ENCODE peak calls at places on chromosome 18, in five cellular contexts. One of them, this sample, is unnamed.

GRCh38 chr18:30454920-30455319 is 587.6 kb downstream of the DSC3 start:
- DNase-seq in neuronal stem cell: no peak
- DNase-seq in small intestine: no peak
- DNase-seq in aorta: no peak
- DNase-seq in uterus: no peak
- DNase-seq in this sample: no peak

GRCh38 chr18:67731853-67732252 is 215.3 kb upstream of the DSEL start:
- DNase-seq in small intestine: no peak
- DNase-seq in neuronal stem cell: no peak
- DNase-seq in uterus: no peak
- DNase-seq in aorta: no peak
- DNase-seq in this sample: no peak

GRCh38 chr18:35516789-35517188 is 19.0 kb upstream of the INO80C start:
- DNase-seq in neuronal stem cell: no peak
- DNase-seq in aorta: no peak
- DNase-seq in small intestine: no peak
- DNase-seq in uterus: no peak
- DNase-seq in this sample: no peak

GRCh38 chr18:27404855-27405254 is 219.7 kb upstream of the CHST9 start:
- DNase-seq in uterus: no peak
- DNase-seq in small intestine: no peak
- DNase-seq in neuronal stem cell: no peak
- DNase-seq in aorta: no peak
- DNase-seq in this sample: no peak

GRCh38 chr18:9612215-9612830 is 2.0 kb downstream of the PPP4R1 start:
- DNase-seq in small intestine: peak; percentile 73
- DNase-seq in aorta: no peak
- DNase-seq in neuronal stem cell: no peak
- DNase-seq in uterus: no peak
- DNase-seq in this sample: peak; percentile 49

GRCh38 chr18:55863876-55864275 is 275.9 kb upstream of the TCF4 start:
- DNase-seq in uterus: peak; percentile 33
- DNase-seq in small intestine: no peak
- DNase-seq in aorta: no peak
- DNase-seq in neuronal stem cell: no peak
- DNase-seq in this sample: no peak

GRCh38 chr18:36017232-36017631 is 44.8 kb downstream of the RMP24 start:
- DNase-seq in neuronal stem cell: no peak
- DNase-seq in small intestine: no peak
- DNase-seq in aorta: no peak
- DNase-seq in uterus: no peak
- DNase-seq in this sample: no peak

GRCh38 chr18:35513181-35513932 is 15.6 kb upstream of the INO80C start:
- DNase-seq in neuronal stem cell: no peak
- DNase-seq in small intestine: no peak
- DNase-seq in aorta: peak; percentile 88
- DNase-seq in uterus: peak; percentile 61
- DNase-seq in this sample: no peak

GRCh38 chr18:55398858-55399257 is 189.1 kb downstream of the TCF4 start:
- DNase-seq in small intestine: no peak
- DNase-seq in aorta: no peak
- DNase-seq in uterus: no peak
- DNase-seq in neuronal stem cell: no peak
- DNase-seq in this sample: no peak

GRCh38 chr18:68215931-68216330 is 499.0 kb downstream of the TMX3 start:
- DNase-seq in uterus: no peak
- DNase-seq in neuronal stem cell: no peak
- DNase-seq in aorta: no peak
- DNase-seq in small intestine: no peak
- DNase-seq in this sample: no peak

GRCh38 chr18:53526092-53526491 is 698.4 kb downstream of the MBD2 start:
- DNase-seq in uterus: no peak
- DNase-seq in small intestine: no peak
- DNase-seq in aorta: no peak
- DNase-seq in neuronal stem cell: no peak
- DNase-seq in this sample: no peak

GRCh38 chr18:49949991-49950395 is 136.7 kb upstream of the ACAA2 start:
- DNase-seq in neuronal stem cell: no peak
- DNase-seq in uterus: no peak
- DNase-seq in small intestine: no peak
- DNase-seq in aorta: no peak
- DNase-seq in this sample: no peak

GRCh38 chr18:1037766-1038165 is 133.1 kb downstream of the ADCYAP1 start:
- DNase-seq in neuronal stem cell: no peak
- DNase-seq in uterus: no peak
- DNase-seq in aorta: no peak
- DNase-seq in small intestine: no peak
- DNase-seq in this sample: no peak

GRCh38 chr18:32091724-32092421 is at the start of gene RNF138:
- DNase-seq in small intestine: peak; percentile 89
- DNase-seq in uterus: peak; percentile 86
- DNase-seq in neuronal stem cell: peak; percentile 81
- DNase-seq in aorta: peak; percentile 95
- DNase-seq in this sample: peak; percentile 84

GRCh38 chr18:56678836-56679565 is 27.8 kb downstream of the WDR7 start:
- DNase-seq in uterus: no peak
- DNase-seq in small intestine: no peak
- DNase-seq in neuronal stem cell: no peak
- DNase-seq in aorta: no peak
- DNase-seq in this sample: no peak

GRCh38 chr18:1018211-1018651 is 113.6 kb downstream of the ADCYAP1 start:
- DNase-seq in uterus: no peak
- DNase-seq in aorta: no peak
- DNase-seq in neuronal stem cell: no peak
- DNase-seq in small intestine: no peak
- DNase-seq in this sample: no peak

DNA sequence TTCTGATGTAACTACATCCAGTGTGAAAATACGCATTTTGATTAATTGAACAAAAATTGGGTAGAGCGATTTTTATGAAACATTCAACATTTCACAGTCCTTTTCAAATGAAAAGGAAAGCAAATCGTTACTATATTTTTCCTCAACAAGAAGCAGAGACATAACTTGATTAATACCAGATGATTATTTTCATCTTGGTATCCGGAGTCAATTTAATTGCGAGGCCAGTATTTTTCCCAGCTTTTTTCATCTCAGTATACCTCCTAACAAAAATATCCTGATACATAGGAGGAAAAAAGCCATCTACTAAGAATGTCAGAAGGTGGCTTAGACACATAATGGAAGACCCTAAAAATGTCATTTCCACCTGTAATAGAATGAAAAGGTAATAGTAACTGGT is 6.0 kb downstream of the PTGR3 start:
- DNase-seq in neuronal stem cell: no peak
- DNase-seq in small intestine: no peak
- DNase-seq in aorta: no peak
- DNase-seq in uterus: no peak
- DNase-seq in this sample: no peak
- H3K4me1 ChIP-seq in neuronal stem cell: peaks cover 8% of the 10 kb centered on the region
- H3K4me1 ChIP-seq in small intestine: peaks cover 2% of the 10 kb centered on the region
- H3K4me1 ChIP-seq in aorta: no peaks in the 10 kb centered on the region
- H3K4me1 ChIP-seq in uterus: peaks cover 22% of the 10 kb centered on the region
- H3K4me1 ChIP-seq in this sample: no peaks in the 10 kb centered on the region

DNA sequence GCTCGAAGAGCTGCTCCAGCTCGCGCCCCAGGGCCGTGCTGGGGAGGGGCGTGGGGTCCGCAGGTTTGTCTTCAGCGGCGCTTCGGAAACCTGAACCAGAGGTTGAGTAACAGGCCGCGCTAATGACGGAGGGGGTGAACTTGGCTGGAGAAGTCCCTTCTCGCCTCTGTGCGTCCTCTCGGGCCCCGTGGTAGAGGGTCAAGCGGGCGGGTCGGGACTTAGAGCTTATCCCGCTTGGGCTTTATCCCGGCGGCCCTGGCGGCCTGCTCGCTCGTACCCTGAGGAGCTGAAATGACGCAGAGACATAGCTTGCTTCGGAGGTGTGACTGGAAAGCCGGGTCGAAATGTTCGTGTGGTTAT is 479 bp downstream of the RNMT start:
- DNase-seq in uterus: peak; percentile 43
- DNase-seq in neuronal stem cell: no peak
- DNase-seq in aorta: peak; percentile 84
- DNase-seq in small intestine: peak; percentile 38
- DNase-seq in this sample: peak; percentile 17
- H3K4me1 ChIP-seq in uterus: no peaks in the 10 kb centered on the region
- H3K4me1 ChIP-seq in neuronal stem cell: peaks cover 3% of the 10 kb centered on the region
- H3K4me1 ChIP-seq in aorta: peaks cover 3% of the 10 kb centered on the region
- H3K4me1 ChIP-seq in small intestine: no peaks in the 10 kb centered on the region
- H3K4me1 ChIP-seq in this sample: no peaks in the 10 kb centered on the region

GRCh38 chr18:79680891-79681339 is 1.3 kb downstream of the CTDP1 start:
- DNase-seq in uterus: no peak
- DNase-seq in aorta: no peak
- DNase-seq in neuronal stem cell: no peak
- DNase-seq in small intestine: no peak
- DNase-seq in this sample: no peak

GRCh38 chr18:79682896-79683625 is 3.5 kb downstream of the CTDP1 start:
- DNase-seq in small intestine: no peak
- DNase-seq in uterus: no peak
- DNase-seq in neuronal stem cell: no peak
- DNase-seq in aorta: no peak
- DNase-seq in this sample: no peak

GRCh38 chr18:79683626-79684282 is 4.2 kb downstream of the CTDP1 start:
- DNase-seq in uterus: no peak
- DNase-seq in neuronal stem cell: no peak
- DNase-seq in small intestine: no peak
- DNase-seq in aorta: no peak
- DNase-seq in this sample: no peak

GRCh38 chr18:79681484-79682387 is 2.1 kb downstream of the CTDP1 start:
- DNase-seq in neuronal stem cell: no peak
- DNase-seq in uterus: no peak
- DNase-seq in aorta: no peak
- DNase-seq in small intestine: peak; percentile 33
- DNase-seq in this sample: peak; percentile 61

DNA sequence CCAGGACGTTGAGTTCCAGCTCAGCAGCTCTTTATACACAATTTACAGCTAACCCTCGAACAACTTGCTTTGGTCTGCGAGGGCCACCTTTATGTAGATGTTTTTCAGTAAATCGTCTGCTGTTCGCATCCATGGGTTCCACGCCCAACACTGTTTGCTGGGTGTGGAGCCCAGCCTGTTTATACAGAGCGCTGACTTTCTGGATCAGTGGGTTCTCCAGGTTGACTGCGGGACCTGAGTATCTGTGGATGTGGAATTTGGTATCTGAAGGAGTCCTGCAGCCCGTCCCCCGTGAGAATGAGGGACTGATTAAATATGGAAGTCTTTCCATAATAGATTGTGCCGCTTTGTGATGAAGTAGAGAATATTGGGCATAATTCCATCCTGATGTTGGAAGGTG is 2.9 kb downstream of the CTDP1 start:
- DNase-seq in aorta: no peak
- DNase-seq in small intestine: no peak
- DNase-seq in neuronal stem cell: no peak
- DNase-seq in uterus: no peak
- DNase-seq in this sample: no peak
- H3K4me1 ChIP-seq in aorta: no peaks in the 10 kb centered on the region
- H3K4me1 ChIP-seq in small intestine: peaks cover 4% of the 10 kb centered on the region
- H3K4me1 ChIP-seq in neuronal stem cell: peaks cover 4% of the 10 kb centered on the region
- H3K4me1 ChIP-seq in uterus: peaks cover 14% of the 10 kb centered on the region
- H3K4me1 ChIP-seq in this sample: peaks cover 11% of the 10 kb centered on the region

GRCh38 chr18:62452280-62452824 is 70.5 kb upstream of the ZCCHC2 start:
- DNase-seq in neuronal stem cell: no peak
- DNase-seq in small intestine: peak; percentile 71
- DNase-seq in uterus: no peak
- DNase-seq in aorta: no peak
- DNase-seq in this sample: no peak
- H3K4me1 ChIP-seq in neuronal stem cell: no peaks in the 10 kb centered on the region
- H3K4me1 ChIP-seq in small intestine: peaks cover 1% of the 10 kb centered on the region
- H3K4me1 ChIP-seq in uterus: no peaks in the 10 kb centered on the region
- H3K4me1 ChIP-seq in aorta: peaks cover 4% of the 10 kb centered on the region
- H3K4me1 ChIP-seq in this sample: no peaks in the 10 kb centered on the region

GRCh38 chr18:75250471-75250821 is 39.8 kb downstream of the TSHZ1 start:
- DNase-seq in small intestine: no peak
- DNase-seq in aorta: no peak
- DNase-seq in uterus: no peak
- DNase-seq in neuronal stem cell: no peak
- DNase-seq in this sample: no peak

GRCh38 chr18:75251466-75251865 is 40.9 kb downstream of the TSHZ1 start:
- DNase-seq in uterus: no peak
- DNase-seq in aorta: no peak
- DNase-seq in small intestine: no peak
- DNase-seq in neuronal stem cell: no peak
- DNase-seq in this sample: no peak

GRCh38 chr18:75248426-75249191 is 38.0 kb downstream of the TSHZ1 start:
- DNase-seq in uterus: no peak
- DNase-seq in small intestine: no peak
- DNase-seq in neuronal stem cell: no peak
- DNase-seq in aorta: no peak
- DNase-seq in this sample: no peak

GRCh38 chr18:75249192-75249551 is 38.6 kb downstream of the TSHZ1 start:
- DNase-seq in neuronal stem cell: no peak
- DNase-seq in uterus: no peak
- DNase-seq in small intestine: no peak
- DNase-seq in aorta: no peak
- DNase-seq in this sample: no peak

DNA sequence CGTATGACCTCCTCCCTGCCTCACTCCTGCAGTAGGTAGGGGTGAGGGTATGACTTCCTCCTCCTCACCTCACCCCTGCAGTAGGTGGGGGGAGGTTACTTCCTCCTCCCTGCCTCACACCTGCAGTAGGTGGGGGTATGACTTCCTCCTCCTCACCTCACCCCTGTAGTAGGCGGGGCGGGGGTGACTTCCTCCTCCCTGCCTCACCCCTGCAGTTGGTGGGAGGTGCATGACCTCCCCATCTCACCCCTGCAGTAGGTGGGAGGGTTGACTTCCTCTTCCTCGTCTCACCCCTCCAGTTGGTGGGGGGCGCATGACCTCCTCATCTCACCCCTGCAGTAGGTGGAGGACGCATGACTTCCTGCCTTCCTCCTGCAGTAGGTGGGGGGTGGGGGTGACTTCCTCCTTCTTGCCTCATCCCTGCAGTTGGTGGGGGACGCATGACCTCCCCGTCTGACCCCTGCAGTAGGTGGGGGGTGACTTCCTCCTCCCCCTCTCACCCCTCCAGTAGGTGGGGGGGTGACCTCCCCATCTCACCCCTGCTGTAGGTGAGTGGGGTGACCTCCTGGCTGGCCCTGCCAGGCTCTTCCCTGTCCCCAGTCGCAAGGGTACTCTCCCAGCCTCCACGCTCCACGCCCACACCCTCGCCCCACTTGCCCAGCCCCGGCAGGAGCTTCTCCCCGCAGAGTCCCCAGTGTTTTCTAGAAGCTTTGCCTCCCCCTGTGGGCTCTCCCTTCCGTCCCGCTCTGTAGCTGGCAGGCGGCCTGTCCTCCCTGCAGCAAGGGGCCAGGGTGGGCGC is 39.3 kb downstream of the TSHZ1 start:
- DNase-seq in neuronal stem cell: no peak
- DNase-seq in small intestine: no peak
- DNase-seq in uterus: peak; percentile 27
- DNase-seq in aorta: no peak
- DNase-seq in this sample: no peak
- H3K4me1 ChIP-seq in neuronal stem cell: no peaks in the 10 kb centered on the region
- H3K4me1 ChIP-seq in small intestine: peaks cover 14% of the 10 kb centered on the region
- H3K4me1 ChIP-seq in uterus: peaks cover 10% of the 10 kb centered on the region
- H3K4me1 ChIP-seq in aorta: no peaks in the 10 kb centered on the region
- H3K4me1 ChIP-seq in this sample: no peaks in the 10 kb centered on the region

GRCh38 chr18:48545690-48546365 is 7.0 kb downstream of the CTIF start:
- DNase-seq in neuronal stem cell: peak; percentile 66
- DNase-seq in aorta: peak; percentile 90
- DNase-seq in uterus: peak; percentile 55
- DNase-seq in small intestine: no peak
- DNase-seq in this sample: peak; percentile 50
- H3K4me1 ChIP-seq in neuronal stem cell: peaks cover 42% of the 10 kb centered on the region
- H3K4me1 ChIP-seq in aorta: peaks cover 6% of the 10 kb centered on the region
- H3K4me1 ChIP-seq in uterus: no peaks in the 10 kb centered on the region
- H3K4me1 ChIP-seq in small intestine: peaks cover 3% of the 10 kb centered on the region
- H3K4me1 ChIP-seq in this sample: peaks cover 10% of the 10 kb centered on the region